ENCODE peak calls at places on chromosomes 5 and 9, in six cellular contexts. H is sigmoid colon, B is tibial nerve, I is A549, P is spleen, R is IMR-90. J is an unnamed sample. For H3K4me1, the result is how much of the 10 kb centered on the place peaks cover.

GRCh38 chr5:60463179-60463868 is 236.6 kb downstream of the DEPDC1B start:
- DNase-seq in B (no peak), P (no peak), I (peak), R (no peak), H (no peak), J (no peak)

GRCh38 chr5:141821430-141821925 is 56.7 kb downstream of the PCDH1 start:
- DNase-seq in R (peak), B (no peak), I (peak), H (no peak), P (no peak), J (no peak)

GRCh38 chr9:18338042-18338441 is 135.9 kb upstream of the ADAMTSL1 start:
- DNase-seq in H (no peak), P (no peak), B (no peak), R (peak), I (no peak), J (no peak)

GRCh38 chr9:113707953-113708695 is 168.0 kb upstream of the ZNF618 start:
- DNase-seq in I (no peak), H (no peak), P (no peak), R (no peak), B (no peak), J (peak)

GRCh38 chr5:58940446-58940845 is 357.6 kb downstream of the RAB3C start:
- DNase-seq in H (no peak), P (no peak), I (no peak), B (no peak), R (peak), J (no peak)

GRCh38 chr9:129242971-129243561 is 65.0 kb upstream of the IER5L start:
- DNase-seq in B (peak), I (no peak), P (peak), R (peak), H (peak), J (no peak)

GRCh38 chr5:177434437-177434836 is 8.0 kb downstream of the GRK6 start:
- DNase-seq in H (no peak), I (no peak), R (no peak), P (no peak), B (no peak), J (no peak)

GRCh38 chr5:67268233-67269011 is 71.8 kb upstream of the CD180 start:
- DNase-seq in I (peak), P (no peak), R (peak), H (peak), B (peak), J (peak)

GRCh38 chr5:59360130-59360555 is 533.4 kb downstream of the PDE4D start:
- DNase-seq in I (no peak), H (no peak), P (no peak), R (no peak), B (no peak), J (no peak)

GRCh38 chr9:21558627-21559401 is 76.7 kb upstream of the IFNE start:
- DNase-seq in R (peak), P (no peak), H (no peak), I (no peak), B (no peak), J (no peak)

GRCh38 chr5:115946655-115947054 is 15.6 kb upstream of the LVRN start:
- DNase-seq in B (no peak), H (no peak), I (no peak), P (no peak), R (peak), J (no peak)

GRCh38 chr9:7237473-7238243 is 479.9 kb downstream of the KDM4C start:
- DNase-seq in B (no peak), P (no peak), H (no peak), R (peak), I (no peak), J (no peak)

GRCh38 chr5:2093859-2094615 is 211.3 kb upstream of the IRX4 start:
- DNase-seq in I (no peak), H (no peak), R (no peak), B (no peak), P (no peak), J (peak)

GRCh38 chr5:96967400-96967799 is 31.5 kb downstream of the LNPEP start:
- DNase-seq in R (no peak), I (no peak), P (no peak), H (no peak), B (no peak), J (no peak)

GRCh38 chr9:87840126-87840525 is 42.6 kb upstream of the SPATA31E1 start:
- DNase-seq in P (no peak), H (no peak), I (no peak), R (no peak), B (no peak), J (no peak)

GRCh38 chr5:179913461-179913860 is 5.8 kb upstream of the TBC1D9B start:
- DNase-seq in I (no peak), H (no peak), B (no peak), R (no peak), P (peak), J (no peak)

GRCh38 chr5:103941554-103941953 is 379.0 kb upstream of the NUDT12 start:
- DNase-seq in P (no peak), R (no peak), B (no peak), H (no peak), I (no peak), J (no peak)

GRCh38 chr9:83708515-83709158 is 879 bp upstream of the UBQLN1 start:
- DNase-seq in R (peak), P (peak), B (peak), H (peak), I (peak), J (peak)

GRCh38 chr5:83720805-83721431 is at the start of gene HAPLN1:
- DNase-seq in P (no peak), R (no peak), B (no peak), H (no peak), I (no peak), J (no peak)

GRCh38 chr9:26669641-26670040 is 223.0 kb downstream of the CAAP1 start:
- DNase-seq in R (no peak), B (no peak), I (no peak), H (no peak), P (no peak), J (no peak)

GRCh38 chr5:96881511-96882115 is 5.3 kb downstream of the ERAP2 start:
- DNase-seq in H (no peak), I (no peak), B (no peak), R (peak), P (no peak), J (no peak)

GRCh38 chr5:980001-980588 is 28.5 kb upstream of the NKD2 start:
- DNase-seq in I (no peak), B (no peak), R (no peak), H (peak), P (no peak), J (no peak)

GRCh38 chr5:147508711-147509040 is 1.2 kb downstream of the DPYSL3 start:
- DNase-seq in I (no peak), R (peak), P (no peak), H (no peak), B (no peak), J (no peak)

GRCh38 chr9:95010431-95010838 is 283.9 kb downstream of the AOPEP start:
- DNase-seq in P (no peak), I (no peak), H (no peak), B (no peak), R (no peak), J (no peak)

GRCh38 chr9:91921371-91921770 is 28.7 kb downstream of the ROR2 start:
- DNase-seq in I (no peak), B (no peak), R (no peak), H (peak), P (no peak), J (no peak)

GRCh38 chr5:132898094-132898493 is 24.6 kb downstream of the LEAP2 start:
- DNase-seq in H (no peak), I (no peak), B (no peak), R (no peak), P (no peak), J (no peak)

GRCh38 chr5:137308311-137308710 is 190.8 kb downstream of the SPOCK1 start:
- DNase-seq in B (no peak), P (no peak), H (no peak), R (no peak), I (no peak), J (no peak)

GRCh38 chr5:135565256-135565655 is 13.5 kb downstream of the CXCL14 start:
- DNase-seq in R (no peak), I (no peak), H (no peak), B (no peak), P (no peak), J (no peak)

GRCh38 chr5:158943057-158943456 is 156.7 kb downstream of the EBF1 start:
- DNase-seq in I (peak), B (peak), H (no peak), R (peak), P (no peak), J (no peak)

GRCh38 chr5:137376127-137376526 is 123.0 kb downstream of the SPOCK1 start:
- DNase-seq in H (no peak), B (no peak), P (no peak), R (no peak), I (no peak), J (peak)

DNA sequence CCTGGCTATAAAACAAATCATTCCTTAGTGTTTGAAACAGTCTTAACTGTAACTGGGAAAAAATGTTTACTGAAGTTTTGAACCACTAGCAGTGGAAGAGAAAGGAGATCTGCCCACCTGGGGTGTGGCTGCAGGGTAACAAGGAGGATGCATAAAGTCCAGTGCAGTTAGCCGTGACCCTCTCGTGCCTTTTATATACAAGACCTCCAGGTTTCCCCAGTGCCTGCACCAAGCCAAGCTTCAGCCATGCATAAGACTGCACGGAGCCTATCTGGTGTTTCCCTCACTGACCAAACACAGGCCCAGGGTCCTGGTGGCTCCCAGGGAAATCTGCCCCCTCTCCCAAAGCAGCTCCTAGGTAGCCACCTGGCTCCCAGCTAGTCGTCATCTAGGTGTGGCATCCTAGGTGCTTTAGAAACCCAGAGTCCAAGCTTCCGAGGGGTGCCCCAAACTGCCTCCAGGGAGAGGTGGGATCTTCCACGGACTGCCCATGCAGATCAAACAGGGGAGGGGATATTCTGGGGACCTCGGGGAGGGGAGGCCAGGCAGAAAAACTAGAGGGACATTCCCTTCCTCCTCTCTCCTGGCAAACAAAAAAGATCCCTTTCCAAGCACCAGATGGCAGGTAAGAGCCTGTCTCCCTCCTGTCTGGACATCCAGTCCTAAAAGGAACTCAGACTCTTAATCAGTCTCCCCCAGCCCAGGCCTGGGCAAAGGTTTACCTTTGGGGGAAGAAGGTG is 2.7 kb downstream of the SHB start:
- DNase-seq in R (no peak), H (peak), P (no peak), B (no peak), I (no peak), J (no peak)
- H3K4me3 ChIP-seq in R (peak), H (peak), P (peak), B (peak), I (peak), J (no peak)

GRCh38 chr5:98787131-98787719 is 13.8 kb downstream of the RGMB start:
- DNase-seq in R (no peak), P (no peak), I (no peak), B (no peak), H (no peak), J (no peak)
- H3K4me1 ChIP-seq in R (under half), P (under half), I (under half), B (under half), H (under half), J (half or more)

GRCh38 chr5:174717826-174718455 is 6.4 kb upstream of the MSX2 start:
- DNase-seq in R (no peak), P (no peak), I (no peak), B (no peak), H (peak), J (no peak)
- TF ChIP-seq POLR2A in R (no peak), P (no peak), I (no peak), B (no peak), H (no peak), J (no peak)

GRCh38 chr5:150317048-150318003 is 14.6 kb upstream of the ARSI start:
- DNase-seq in H (no peak), R (peak), I (peak), B (no peak), P (no peak), J (no peak)
- H3K4me3 ChIP-seq in H (no peak), R (no peak), I (no peak), B (no peak), P (no peak), J (no peak)

DNA sequence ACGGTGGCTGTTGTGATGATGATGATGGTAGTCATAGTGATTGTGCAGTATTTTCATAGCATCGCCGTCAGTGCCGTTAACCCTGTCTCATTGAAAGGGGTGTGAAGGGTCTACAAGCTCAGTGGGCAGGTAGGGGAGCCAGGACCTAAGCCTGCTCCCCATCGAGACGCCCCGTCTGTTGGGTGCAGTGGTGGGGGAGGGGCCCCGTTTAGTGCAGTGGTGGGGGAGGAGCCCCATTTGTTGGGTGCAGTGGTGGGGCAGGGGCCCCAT is 68.6 kb downstream of the COL5A1 start:
- DNase-seq in H (no peak), P (no peak), B (no peak), I (no peak), R (no peak), J (no peak)
- H3K4me1 ChIP-seq in H (under half), P (under half), B (under half), I (under half), R (under half), J (under half)

DNA sequence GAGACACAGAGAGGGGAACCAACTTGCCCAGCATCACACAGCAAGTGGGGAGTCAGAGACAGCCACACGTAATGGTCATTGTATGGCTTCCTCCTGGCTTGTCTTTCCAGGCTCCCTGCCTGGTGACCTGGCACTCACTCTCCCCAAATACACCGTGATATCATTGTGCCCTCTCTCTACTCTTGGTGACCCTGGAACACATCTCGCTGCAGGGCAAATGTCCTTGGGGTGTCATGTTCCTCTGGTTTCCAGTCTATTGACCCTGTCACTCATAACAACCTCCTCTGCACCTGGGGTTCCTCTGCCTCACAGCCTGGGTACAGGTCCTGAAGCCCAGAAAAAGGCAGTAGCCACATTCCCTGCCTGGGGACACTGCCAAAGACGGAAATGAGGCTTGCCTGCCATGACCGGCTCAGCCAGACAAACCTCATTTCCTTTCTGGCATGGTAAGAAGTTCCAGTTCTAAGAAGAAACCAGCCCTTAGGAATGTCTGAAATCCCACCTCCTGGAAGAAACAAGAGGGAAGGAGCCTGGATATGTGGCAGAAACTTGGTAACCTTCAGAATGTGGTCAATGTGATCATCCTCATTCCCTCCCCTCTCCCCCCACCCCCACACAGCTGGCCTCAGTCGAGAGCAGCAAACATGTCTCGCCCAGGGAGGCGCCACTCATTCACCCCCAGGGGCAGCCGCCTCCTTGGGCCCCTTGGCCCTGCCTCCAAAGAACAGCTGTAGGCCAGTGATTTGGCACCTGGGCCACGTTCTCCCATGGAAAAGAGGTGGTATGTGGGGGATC is 30.6 kb upstream of the SMU1 start:
- DNase-seq in R (peak), P (no peak), B (no peak), H (peak), I (no peak), J (peak)
- TF ChIP-seq POLR2A in R (no peak), P (no peak), B (no peak), H (no peak), I (no peak), J (no peak)

GRCh38 chr9:28363180-28363579 is 789.9 kb upstream of the C9orf72 start:
- DNase-seq in B (no peak), P (no peak), R (no peak), I (no peak), H (no peak), J (no peak)
- H3K4me3 ChIP-seq in B (no peak), P (no peak), R (no peak), I (no peak), H (no peak), J (no peak)